ENCODE peak calls at places on chromosomes 11 and 22, in eight cellular contexts. Q, X, I, V, R, C, B and W are unnamed samples.

GRCh38 chr22:20392983-20393704 is 807 bp upstream of the ZNF74 start:
- DNase-seq in X (no peak), C (no peak), Q (no peak), B (no peak), R (no peak), I (no peak), V (no peak), W (no peak)

GRCh38 chr11:65915821-65916251 is 3.0 kb downstream of the C11orf68 start:
- DNase-seq in V (peak; percentile 89), R (peak; percentile 99), I (peak; percentile 78), B (peak; percentile 96), C (peak; percentile 94), Q (peak; percentile 97), X (peak; percentile 89), W (peak; percentile 96)

GRCh38 chr11:128290106-128290840 is 297.1 kb downstream of the ETS1 start:
- DNase-seq in I (peak; percentile 73), R (peak; percentile 94), B (peak; percentile 63), Q (peak; percentile 82), V (peak; percentile 67), C (peak; percentile 45), X (peak; percentile 46), W (peak; percentile 78)

GRCh38 chr11:77656362-77656761 is 18.8 kb upstream of the CLNS1A start:
- DNase-seq in X (no peak), R (no peak), C (no peak), V (no peak), B (no peak), Q (no peak), I (no peak), W (no peak)

GRCh38 chr22:50696799-50697561 is 24.4 kb downstream of the SHANK3 start:
- DNase-seq in X (no peak), C (peak; percentile 11), Q (no peak), B (no peak), R (peak; percentile 8), I (no peak), V (no peak), W (no peak)

GRCh38 chr11:67398661-67399563 is 2.7 kb downstream of the PPP1CA start:
- DNase-seq in V (no peak), I (no peak), R (no peak), Q (no peak), B (no peak), X (no peak), C (no peak), W (no peak)

GRCh38 chr11:64643258-64643881 is 52.4 kb downstream of the SLC22A12 start:
- DNase-seq in V (no peak), X (no peak), Q (no peak), R (no peak), B (no peak), I (no peak), C (no peak), W (no peak)

GRCh38 chr11:44611687-44612437 is 46.4 kb downstream of the CD82 start:
- DNase-seq in R (no peak), I (peak; percentile 40), Q (peak; percentile 39), V (no peak), X (no peak), B (no peak), C (peak; percentile 21), W (no peak)

GRCh38 chr22:37354271-37355069 is 72.2 kb downstream of the CYTH4 start:
- DNase-seq in C (no peak), X (no peak), I (no peak), Q (no peak), V (no peak), B (no peak), R (peak; percentile 1), W (no peak)

GRCh38 chr22:28450109-28450508 is 229.5 kb downstream of the TTC28 start:
- DNase-seq in B (no peak), I (no peak), Q (no peak), X (no peak), R (no peak), V (no peak), C (no peak), W (no peak)

GRCh38 chr11:95375881-95376280 is 144.9 kb upstream of the SESN3 start:
- DNase-seq in B (no peak), Q (peak; percentile 98), V (peak; percentile 16), C (peak; percentile 61), X (no peak), I (no peak), R (no peak), W (peak; percentile 85)

DNA sequence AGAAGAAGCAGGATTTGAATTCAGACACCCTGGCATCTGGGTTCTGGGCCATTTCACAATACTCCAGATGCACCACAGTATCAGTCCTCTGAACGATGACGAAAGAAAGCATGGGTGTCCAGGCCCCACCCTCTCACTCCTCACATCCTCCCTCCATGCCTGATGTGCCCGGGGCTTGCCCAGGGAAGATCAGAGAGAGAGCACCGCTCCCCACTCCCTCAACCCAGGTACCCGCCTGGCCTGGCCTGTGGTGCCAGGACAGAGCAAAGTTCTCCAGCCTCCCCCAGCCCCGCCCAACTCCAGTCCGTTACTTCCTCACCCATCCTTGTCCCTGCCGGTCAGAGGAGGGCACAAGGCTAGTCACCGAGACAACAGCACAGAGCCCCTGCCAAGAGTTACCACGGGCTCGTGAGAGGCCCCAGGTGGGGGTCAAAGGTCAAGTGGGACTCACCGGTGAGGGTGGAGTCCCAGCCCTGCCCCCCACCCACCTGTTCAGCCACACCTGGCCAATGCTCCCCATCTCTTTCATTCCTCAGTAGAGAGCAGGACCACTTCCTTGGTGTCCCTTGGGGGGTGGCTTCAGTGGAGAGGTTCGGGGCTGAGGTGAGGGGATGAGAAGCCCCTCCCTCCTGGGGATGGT is 8.1 kb downstream of the BCL9L start:
- DNase-seq in I (no peak), X (no peak), B (peak; percentile 92), C (peak; percentile 94), R (peak; percentile 52), V (no peak), Q (peak; percentile 74), W (peak; percentile 83)
- H3K4me3 ChIP-seq in I (peak overlapping the region; percentile 36), X (peak overlapping the region; percentile 57), B (peak overlapping the region; percentile 27), C (no peak overlapping the region), R (peak overlapping the region; percentile 45), V (peak overlapping the region; percentile 38), Q (peak overlapping the region; percentile 18), W (peak overlapping the region; percentile 22)

GRCh38 chr11:75816561-75817239 is 1.7 kb downstream of the UVRAG start:
- DNase-seq in C (no peak), B (no peak), X (no peak), V (no peak), R (no peak), Q (peak; percentile 23), I (no peak), W (no peak)

GRCh38 chr11:75815345-75815983 is 454 bp downstream of the UVRAG start:
- DNase-seq in Q (peak; percentile 46), V (no peak), B (no peak), C (no peak), I (no peak), X (no peak), R (peak; percentile 33), W (peak; percentile 25)

GRCh38 chr11:75821202-75821601 is 6.2 kb downstream of the UVRAG start:
- DNase-seq in Q (no peak), R (no peak), X (no peak), V (no peak), C (no peak), B (no peak), I (no peak), W (no peak)

GRCh38 chr11:75823415-75823814 is 8.4 kb downstream of the UVRAG start:
- DNase-seq in V (no peak), X (no peak), C (no peak), Q (no peak), B (no peak), R (no peak), I (no peak), W (no peak)

DNA sequence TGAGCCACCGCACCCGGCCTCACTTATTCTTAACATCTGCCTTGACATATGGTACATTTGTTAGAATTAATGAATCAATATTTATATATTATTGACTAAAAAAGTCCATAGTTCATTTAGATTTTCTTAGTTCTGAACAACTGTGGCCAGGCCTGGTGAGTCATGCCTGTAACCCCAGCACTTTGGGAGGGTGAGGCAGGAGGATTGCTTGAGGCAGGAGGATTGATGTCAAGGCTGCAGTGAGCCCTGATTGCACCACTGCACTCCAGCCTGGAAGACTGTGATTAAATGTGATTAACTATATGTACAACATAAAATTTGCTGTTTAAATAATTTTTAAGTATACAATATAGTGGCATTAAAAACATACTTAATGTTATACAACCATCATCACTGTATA is 5.6 kb downstream of the UVRAG start:
- DNase-seq in V (no peak), R (peak; percentile 40), C (peak; percentile 59), B (no peak), X (no peak), I (no peak), Q (peak; percentile 46), W (peak; percentile 31)
- H3K36me3 ChIP-seq in V (no peaks in the 10 kb centered on the region), R (no peaks in the 10 kb centered on the region), C (no peaks in the 10 kb centered on the region), B (no peaks in the 10 kb centered on the region), X (no peaks in the 10 kb centered on the region), I (no peaks in the 10 kb centered on the region), Q (no peaks in the 10 kb centered on the region), W (peaks cover 2% of the 10 kb centered on the region)

DNA sequence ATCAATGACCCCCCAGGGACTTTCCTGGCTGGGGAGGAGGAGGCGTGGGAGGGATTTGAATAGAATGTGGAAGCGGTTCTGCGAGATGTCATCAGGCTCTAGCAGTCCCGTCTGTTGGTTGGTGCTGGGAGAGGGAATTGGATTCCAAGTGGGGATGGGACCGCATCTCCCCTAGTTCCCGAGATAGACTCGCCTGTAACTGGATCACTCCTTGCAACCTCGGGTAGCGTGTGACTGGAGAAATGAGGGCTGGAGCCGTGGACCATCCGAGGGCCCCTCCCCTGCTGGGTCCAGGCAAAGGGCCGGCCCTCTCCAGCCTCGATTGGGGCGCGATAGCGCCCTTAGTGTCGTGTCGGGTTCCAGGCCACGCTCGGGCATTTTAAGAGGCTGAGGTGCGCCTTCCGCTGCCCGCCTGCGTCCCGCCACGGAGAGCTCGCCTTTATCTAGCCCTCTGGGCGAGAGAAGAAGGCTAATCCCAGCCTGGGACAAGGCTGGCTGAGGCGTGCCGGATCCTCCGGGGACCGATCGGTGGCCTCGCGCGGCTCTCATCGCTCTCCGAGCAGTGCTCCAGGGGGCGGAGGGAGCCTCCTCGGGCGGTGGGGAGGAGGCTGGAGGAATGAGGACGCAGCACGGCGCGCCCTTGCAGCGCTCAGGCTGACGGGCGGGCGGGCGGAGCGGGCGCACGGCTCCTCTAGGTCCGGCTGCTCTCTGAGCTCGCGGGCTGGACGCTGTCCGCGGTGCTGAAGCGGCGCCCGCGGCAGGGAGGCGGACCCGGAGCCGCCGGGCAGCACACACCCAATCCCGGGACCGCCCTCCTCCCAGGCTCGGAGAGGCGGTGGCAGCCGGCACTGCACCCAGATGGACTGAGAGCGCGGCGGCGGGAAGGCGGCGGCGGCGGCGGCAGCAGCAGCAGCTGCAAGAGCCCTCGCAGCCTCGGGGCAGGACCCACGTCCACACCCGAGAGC is 107.8 kb downstream of the OSBP2 start:
- DNase-seq in I (peak; percentile 83), B (peak; percentile 68), Q (peak; percentile 92), R (peak; percentile 91), C (peak; percentile 95), V (peak; percentile 46), X (peak; percentile 61), W (peak; percentile 77)
- TF ChIP-seq CTCF in I (peak; percentile 56), B (peak; percentile 65), Q (no peak), R (no peak), C (no peak), V (peak; percentile 10), X (no peak), W (peak; percentile 19)

DNA sequence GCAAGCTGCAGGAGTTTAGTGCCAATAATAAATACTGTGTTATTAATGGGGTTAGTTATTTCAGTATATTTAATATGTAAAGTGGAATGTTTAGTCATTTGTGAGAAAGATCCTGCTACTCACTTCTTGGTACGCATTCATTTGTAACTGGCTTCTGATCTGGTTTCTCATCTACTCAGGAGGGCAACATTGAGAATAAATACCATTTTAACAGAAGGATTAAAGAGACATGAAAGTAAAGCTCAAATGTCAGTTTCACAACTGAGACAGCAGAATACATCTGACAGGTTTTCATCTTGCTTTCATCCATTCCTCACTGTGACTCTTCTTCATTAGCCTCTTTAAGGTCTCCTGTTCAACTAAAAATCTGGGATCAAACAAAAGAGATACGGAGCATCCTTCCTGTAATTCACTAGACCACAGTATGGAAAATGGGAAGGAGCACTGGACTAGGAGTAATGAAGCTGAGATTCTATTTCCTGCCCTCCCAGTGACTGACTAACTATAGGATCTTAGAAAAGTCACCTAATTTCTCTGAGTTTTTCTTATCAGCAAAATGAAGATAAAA is 31.4 kb upstream of the CCDC89 start:
- DNase-seq in B (no peak), C (no peak), X (no peak), R (no peak), Q (no peak), V (no peak), I (no peak), W (no peak)
- H3K4me3 ChIP-seq in B (no peak overlapping the region), C (no peak overlapping the region), X (no peak overlapping the region), R (no peak overlapping the region), Q (peak overlapping the region; percentile 91), V (peak overlapping the region; percentile 48), I (peak overlapping the region; percentile 48), W (no peak overlapping the region)